ENCODE peak calls at places on chromosomes 5 and 9, in five cellular contexts. One of them, this sample, is unnamed. For H3K4me1, the result is how much of the 10 kb centered on the place peaks cover.

GRCh38 chr9:132983814-132984201 is 5.3 kb downstream of the GFI1B start:
- DNase-seq in CD4-positive, alpha-beta memory T cell: no peak
- DNase-seq in adipocyte: no peak
- DNase-seq in A549: no peak
- DNase-seq in sigmoid colon: no peak
- DNase-seq in this sample: no peak

GRCh38 chr5:109868737-109869136 is 179.0 kb downstream of the MAN2A1 start:
- DNase-seq in CD4-positive, alpha-beta memory T cell: no peak
- DNase-seq in adipocyte: peak
- DNase-seq in A549: no peak
- DNase-seq in sigmoid colon: no peak
- DNase-seq in this sample: no peak

GRCh38 chr9:13524245-13524644 is 244.8 kb upstream of the MPDZ start:
- DNase-seq in CD4-positive, alpha-beta memory T cell: no peak
- DNase-seq in adipocyte: peak
- DNase-seq in A549: no peak
- DNase-seq in sigmoid colon: no peak
- DNase-seq in this sample: no peak

GRCh38 chr9:33233659-33234335 is 6.2 kb upstream of the SPINK4 start:
- DNase-seq in CD4-positive, alpha-beta memory T cell: no peak
- DNase-seq in adipocyte: peak
- DNase-seq in A549: peak
- DNase-seq in sigmoid colon: no peak
- DNase-seq in this sample: peak

GRCh38 chr9:92846662-92847145 is 31.1 kb downstream of the ZNF484 start:
- DNase-seq in CD4-positive, alpha-beta memory T cell: no peak
- DNase-seq in adipocyte: no peak
- DNase-seq in A549: no peak
- DNase-seq in sigmoid colon: no peak
- DNase-seq in this sample: no peak

GRCh38 chr9:29750062-29750461 is 2176.8 kb upstream of the C9orf72 start:
- DNase-seq in CD4-positive, alpha-beta memory T cell: no peak
- DNase-seq in adipocyte: no peak
- DNase-seq in A549: no peak
- DNase-seq in sigmoid colon: no peak
- DNase-seq in this sample: no peak

GRCh38 chr5:58334035-58334434 is 125.9 kb downstream of the PLK2 start:
- DNase-seq in CD4-positive, alpha-beta memory T cell: no peak
- DNase-seq in adipocyte: no peak
- DNase-seq in A549: no peak
- DNase-seq in sigmoid colon: no peak
- DNase-seq in this sample: no peak

GRCh38 chr5:14871573-14872069 is at the start of gene ANKH:
- DNase-seq in CD4-positive, alpha-beta memory T cell: peak
- DNase-seq in adipocyte: peak
- DNase-seq in A549: peak
- DNase-seq in sigmoid colon: peak
- DNase-seq in this sample: no peak

GRCh38 chr9:22158983-22159382 is 149.9 kb upstream of the CDKN2B start:
- DNase-seq in CD4-positive, alpha-beta memory T cell: no peak
- DNase-seq in adipocyte: peak
- DNase-seq in A549: no peak
- DNase-seq in sigmoid colon: peak
- DNase-seq in this sample: no peak

GRCh38 chr9:72315089-72315509 is 49.9 kb downstream of the ZFAND5 start:
- DNase-seq in CD4-positive, alpha-beta memory T cell: no peak
- DNase-seq in adipocyte: peak
- DNase-seq in A549: peak
- DNase-seq in sigmoid colon: peak
- DNase-seq in this sample: no peak

DNA sequence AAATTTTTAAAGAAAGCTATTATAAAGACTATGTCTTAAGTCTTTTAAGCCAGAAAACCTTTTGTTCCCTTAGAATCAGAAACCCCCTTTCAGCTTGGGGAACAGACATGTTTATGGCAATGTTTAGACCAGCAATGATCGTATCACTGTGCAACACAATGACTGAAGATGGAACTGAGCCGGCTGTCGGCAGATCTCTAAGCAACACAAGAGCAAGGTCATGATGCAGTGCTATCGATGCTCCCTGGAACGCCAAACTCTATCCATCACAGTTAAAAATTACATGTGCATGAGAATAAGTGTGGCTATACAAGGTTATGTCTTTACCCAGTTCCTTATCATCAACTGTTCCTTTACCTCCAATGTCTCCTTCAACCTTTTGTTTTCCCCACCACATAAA is 1.8 kb upstream of the RNF44 start:
- DNase-seq in CD4-positive, alpha-beta memory T cell: no peak
- DNase-seq in adipocyte: no peak
- DNase-seq in A549: no peak
- DNase-seq in sigmoid colon: no peak
- DNase-seq in this sample: no peak
- H3K4me1 ChIP-seq in CD4-positive, alpha-beta memory T cell: half or more
- H3K4me1 ChIP-seq in adipocyte: under half
- H3K4me1 ChIP-seq in A549: under half
- H3K4me1 ChIP-seq in sigmoid colon: half or more
- H3K4me1 ChIP-seq in this sample: half or more

DNA sequence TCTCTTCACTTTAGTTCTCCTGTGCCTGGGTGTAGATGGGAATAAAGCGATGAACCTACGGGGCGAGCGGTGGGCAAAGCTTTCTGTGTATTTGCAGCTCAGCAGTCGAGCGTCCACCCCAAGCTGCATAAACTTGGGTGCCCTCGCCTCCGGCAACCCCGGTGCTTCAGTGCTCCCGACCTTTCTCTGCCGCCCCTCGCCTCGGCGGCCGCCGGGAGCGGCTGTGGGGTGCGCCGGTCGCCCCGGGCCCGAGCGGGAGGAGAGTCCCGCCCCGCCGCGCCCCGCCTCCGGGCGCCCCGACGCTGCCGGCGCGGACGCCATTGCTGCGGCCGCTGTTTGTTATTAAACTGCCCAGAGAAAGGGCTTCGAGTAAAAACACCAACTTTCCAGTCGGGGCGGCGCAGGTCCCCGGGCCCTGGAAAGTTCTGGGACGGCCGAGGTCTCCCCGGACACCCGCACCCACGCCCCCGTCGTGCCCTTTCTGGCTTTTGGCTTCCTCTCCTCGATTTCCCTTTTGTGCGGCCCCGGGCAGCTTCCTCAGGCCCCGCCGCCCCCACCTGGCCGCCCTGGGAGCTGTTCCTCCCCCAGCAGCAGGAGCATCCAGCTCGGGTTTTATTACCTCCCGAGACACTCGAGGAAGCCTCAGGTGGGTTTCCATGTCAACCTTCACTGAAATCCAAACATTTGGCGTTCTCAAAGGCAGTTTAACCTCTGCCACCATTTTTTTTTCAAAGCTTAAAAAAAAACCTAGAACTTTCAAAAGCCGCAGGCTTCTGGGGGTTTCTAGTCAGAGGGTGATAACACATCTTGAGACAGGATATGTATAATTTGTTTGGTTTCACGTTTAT is 334.3 kb downstream of the CWC27 start:
- DNase-seq in CD4-positive, alpha-beta memory T cell: peak
- DNase-seq in adipocyte: peak
- DNase-seq in A549: peak
- DNase-seq in sigmoid colon: peak
- DNase-seq in this sample: no peak
- H3K4me3 ChIP-seq in CD4-positive, alpha-beta memory T cell: peak
- H3K4me3 ChIP-seq in adipocyte: peak
- H3K4me3 ChIP-seq in A549: peak
- H3K4me3 ChIP-seq in sigmoid colon: peak
- H3K4me3 ChIP-seq in this sample: peak

GRCh38 chr5:79834420-79835219 is 145.0 kb downstream of the CMYA5 start:
- DNase-seq in CD4-positive, alpha-beta memory T cell: no peak
- DNase-seq in adipocyte: no peak
- DNase-seq in A549: no peak
- DNase-seq in sigmoid colon: no peak
- DNase-seq in this sample: no peak
- H3K4me1 ChIP-seq in CD4-positive, alpha-beta memory T cell: under half
- H3K4me1 ChIP-seq in adipocyte: under half
- H3K4me1 ChIP-seq in A549: under half
- H3K4me1 ChIP-seq in sigmoid colon: under half
- H3K4me1 ChIP-seq in this sample: under half

DNA sequence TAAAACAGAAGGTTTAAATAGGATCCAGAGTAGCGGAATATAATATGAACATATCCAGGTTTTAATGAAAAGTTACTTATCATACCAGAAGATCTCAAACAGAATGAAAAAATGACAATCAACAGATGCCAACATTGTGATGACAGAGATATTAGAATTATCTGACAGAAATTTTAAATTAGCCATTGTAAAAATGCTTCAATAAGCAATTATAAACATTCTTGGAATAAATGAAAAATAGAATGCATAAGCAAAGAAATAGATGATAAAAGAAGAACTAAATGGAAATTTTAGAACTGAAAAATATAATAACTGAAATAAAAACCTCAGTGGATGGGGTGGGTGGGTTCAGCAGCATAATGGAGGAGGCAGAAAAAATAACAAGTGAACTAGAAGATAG is 37.2 kb downstream of the ZMAT2 start:
- DNase-seq in CD4-positive, alpha-beta memory T cell: no peak
- DNase-seq in adipocyte: no peak
- DNase-seq in A549: no peak
- DNase-seq in sigmoid colon: no peak
- DNase-seq in this sample: no peak
- H3K4me3 ChIP-seq in CD4-positive, alpha-beta memory T cell: no peak
- H3K4me3 ChIP-seq in adipocyte: no peak
- H3K4me3 ChIP-seq in A549: no peak
- H3K4me3 ChIP-seq in sigmoid colon: no peak
- H3K4me3 ChIP-seq in this sample: no peak